ENCODE peak calls at places on chromosome 16, in seven cellular contexts. K is tibial nerve, Q is heart left ventricle, E is HepG2, O is esophagus squamous epithelium, S is H1, T is stomach. B is an unnamed sample. For H3K36me3, the result is how much of the 10 kb centered on the place peaks cover.

GRCh38 chr16:52451971-52452421 is 94.9 kb downstream of the TOX3 start:
- DNase-seq in K (no peak), Q (no peak), E (peak), O (no peak), S (no peak), T (no peak), B (no peak)

GRCh38 chr16:57611184-57611583 is 17.2 kb upstream of the ADGRG1 start:
- DNase-seq in K (no peak), Q (no peak), E (no peak), O (no peak), S (no peak), T (no peak), B (no peak)

GRCh38 chr16:77898671-77899211 is 110.4 kb downstream of the VAT1L start:
- DNase-seq in K (no peak), Q (no peak), E (no peak), O (no peak), S (no peak), T (no peak), B (no peak)

GRCh38 chr16:67718668-67719047 is 458 bp downstream of the GFOD2 start:
- DNase-seq in K (no peak), Q (no peak), E (no peak), O (no peak), S (no peak), T (no peak), B (no peak)

GRCh38 chr16:78464833-78465232 is 365.4 kb downstream of the WWOX start:
- DNase-seq in K (no peak), Q (no peak), E (no peak), O (no peak), S (no peak), T (no peak), B (no peak)

GRCh38 chr16:4244254-4244812 is 2.5 kb upstream of the SRL start:
- DNase-seq in K (no peak), Q (no peak), E (no peak), O (no peak), S (no peak), T (peak), B (no peak)

GRCh38 chr16:72400257-72401078 is 228.5 kb upstream of the PMFBP1 start:
- DNase-seq in K (peak), Q (peak), E (peak), O (no peak), S (peak), T (no peak), B (no peak)

GRCh38 chr16:56357291-56357764 is 68.0 kb downstream of the AMFR start:
- DNase-seq in K (no peak), Q (peak), E (no peak), O (no peak), S (peak), T (peak), B (no peak)

GRCh38 chr16:67445913-67446907 is 15.3 kb downstream of the HSD11B2 start:
- DNase-seq in K (no peak), Q (peak), E (peak), O (no peak), S (no peak), T (peak), B (no peak)

GRCh38 chr16:27429330-27429871 is 27.4 kb downstream of the IL21R start:
- DNase-seq in K (no peak), Q (peak), E (no peak), O (no peak), S (peak), T (no peak), B (no peak)

GRCh38 chr16:74677868-74678267 is 11.2 kb upstream of the RFWD3 start:
- DNase-seq in K (no peak), Q (no peak), E (no peak), O (no peak), S (no peak), T (no peak), B (no peak)

GRCh38 chr16:85451646-85452363 is 161.3 kb upstream of the GSE1 start:
- DNase-seq in K (no peak), Q (no peak), E (no peak), O (no peak), S (no peak), T (no peak), B (no peak)

GRCh38 chr16:9124444-9124843 is 33.0 kb downstream of the HAPSTR1 start:
- DNase-seq in K (no peak), Q (no peak), E (no peak), O (no peak), S (peak), T (no peak), B (no peak)

GRCh38 chr16:75506567-75506966 is 11.3 kb upstream of the CHST6 start:
- DNase-seq in K (peak), Q (no peak), E (peak), O (no peak), S (no peak), T (no peak), B (peak)

GRCh38 chr16:14529010-14529669 is 100.9 kb downstream of the PARN start:
- DNase-seq in K (peak), Q (peak), E (peak), O (no peak), S (peak), T (peak), B (peak)

GRCh38 chr16:4233431-4233830 is 8.4 kb downstream of the SRL start:
- DNase-seq in K (no peak), Q (no peak), E (no peak), O (no peak), S (no peak), T (no peak), B (no peak)

GRCh38 chr16:53129281-53130192 is 74.7 kb downstream of the CHD9 start:
- DNase-seq in K (no peak), Q (no peak), E (peak), O (no peak), S (no peak), T (no peak), B (no peak)

GRCh38 chr16:89581861-89582563 is 6.5 kb downstream of the CPNE7 start:
- DNase-seq in K (no peak), Q (no peak), E (peak), O (no peak), S (no peak), T (peak), B (peak)

GRCh38 chr16:17205279-17206139 is 265.3 kb downstream of the XYLT1 start:
- DNase-seq in K (no peak), Q (no peak), E (no peak), O (no peak), S (peak), T (peak), B (no peak)

GRCh38 chr16:13875614-13876284 is 44.2 kb upstream of the ERCC4 start:
- DNase-seq in K (no peak), Q (no peak), E (no peak), O (no peak), S (no peak), T (no peak), B (no peak)

DNA sequence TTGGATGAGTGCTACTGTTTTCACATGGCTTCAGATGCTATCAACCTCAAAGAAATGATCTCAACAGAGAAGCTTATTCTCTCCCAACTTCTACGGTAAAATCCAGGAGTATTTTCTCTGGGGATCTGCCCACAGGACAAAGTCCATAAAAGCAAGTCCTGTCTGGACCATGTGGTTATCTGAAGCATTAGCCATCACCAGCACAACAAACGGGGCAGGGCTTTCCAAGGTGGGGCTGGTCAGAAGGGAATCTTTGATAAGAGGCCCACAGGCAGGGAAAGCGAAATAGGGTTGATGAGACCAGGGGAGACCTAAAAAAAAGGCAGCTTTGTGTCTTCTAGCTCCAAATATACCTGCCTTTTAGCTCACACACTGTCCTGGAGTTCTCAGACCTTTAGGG is 38.7 kb upstream of the CACNG3 start:
- DNase-seq in K (no peak), Q (no peak), E (no peak), O (no peak), S (no peak), T (no peak), B (no peak)
- H3K27ac ChIP-seq in K (no peak), Q (no peak), E (no peak), O (no peak), S (no peak), T (no peak), B (no peak)

DNA sequence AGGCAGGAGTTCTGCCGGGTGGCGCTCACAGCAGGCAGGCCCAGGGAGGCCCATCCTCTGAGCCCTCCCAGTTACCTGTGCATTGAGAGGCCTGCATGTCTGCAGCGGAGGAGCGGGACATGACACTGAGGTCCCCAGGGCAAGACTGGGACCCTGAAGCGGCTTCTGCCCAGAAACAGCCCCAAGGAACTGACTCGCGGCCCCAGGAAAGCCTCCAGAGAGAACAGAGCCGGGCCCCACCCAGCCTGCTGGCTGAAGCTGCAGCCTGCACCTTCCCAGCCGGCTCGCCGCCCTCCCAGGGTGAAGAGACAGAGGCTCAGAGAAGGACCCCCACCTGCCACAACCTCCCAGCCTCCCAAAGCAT is 16.5 kb downstream of the ZNF423 start:
- DNase-seq in K (no peak), Q (no peak), E (no peak), O (no peak), S (no peak), T (no peak), B (no peak)
- H3K36me3 ChIP-seq in K (under half), Q (under half), E (under half), O (under half), S (under half), T (under half), B (under half)

DNA sequence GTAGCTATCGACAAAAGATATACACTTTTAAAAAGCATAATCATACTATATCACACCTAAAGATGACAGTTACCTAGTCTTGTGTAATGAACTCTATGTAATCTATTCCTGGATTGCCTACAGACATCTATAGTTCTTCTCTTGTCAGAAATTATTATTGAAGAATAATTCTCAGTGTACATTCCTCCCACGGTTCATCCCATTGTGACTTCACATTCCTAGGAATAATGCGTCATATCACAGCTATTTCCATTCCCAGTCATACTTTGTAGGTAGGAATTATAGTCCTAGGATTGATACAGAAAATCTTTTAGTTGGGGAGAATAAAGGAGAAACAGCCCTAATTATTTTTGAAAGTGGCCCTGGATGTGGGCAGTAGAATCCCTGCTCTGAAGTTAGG is 44.0 kb upstream of the ABCC11 start:
- DNase-seq in K (no peak), Q (no peak), E (no peak), O (no peak), S (no peak), T (no peak), B (no peak)
- TF ChIP-seq POLR2A in K (no peak), Q (no peak), E (no peak), O (no peak), S (no peak), T (no peak), B (no peak)

GRCh38 chr16:3065069-3065741 is at the start of gene IL32:
- DNase-seq in K (no peak), Q (peak), E (peak), O (no peak), S (no peak), T (peak), B (no peak)
- H3K27ac ChIP-seq in K (peak), Q (peak), E (peak), O (peak), S (peak), T (peak), B (peak)

GRCh38 chr16:84054271-84054670 is 11.7 kb upstream of the SLC38A8 start:
- DNase-seq in K (no peak), Q (peak), E (no peak), O (no peak), S (no peak), T (no peak), B (no peak)

GRCh38 chr16:84055801-84056634 is 13.4 kb upstream of the SLC38A8 start:
- DNase-seq in K (no peak), Q (no peak), E (no peak), O (no peak), S (no peak), T (no peak), B (no peak)

GRCh38 chr16:84054916-84055315 is 12.3 kb upstream of the SLC38A8 start:
- DNase-seq in K (no peak), Q (peak), E (no peak), O (no peak), S (no peak), T (no peak), B (no peak)

GRCh38 chr16:84056933-84057332 is 14.3 kb upstream of the SLC38A8 start:
- DNase-seq in K (no peak), Q (peak), E (no peak), O (no peak), S (no peak), T (no peak), B (no peak)

GRCh38 chr16:84055366-84055765 is 12.8 kb upstream of the SLC38A8 start:
- DNase-seq in K (no peak), Q (peak), E (no peak), O (no peak), S (no peak), T (no peak), B (no peak)
- H3K36me3 ChIP-seq in K (half or more), Q (under half), E (half or more), O (under half), S (under half), T (half or more), B (under half)

DNA sequence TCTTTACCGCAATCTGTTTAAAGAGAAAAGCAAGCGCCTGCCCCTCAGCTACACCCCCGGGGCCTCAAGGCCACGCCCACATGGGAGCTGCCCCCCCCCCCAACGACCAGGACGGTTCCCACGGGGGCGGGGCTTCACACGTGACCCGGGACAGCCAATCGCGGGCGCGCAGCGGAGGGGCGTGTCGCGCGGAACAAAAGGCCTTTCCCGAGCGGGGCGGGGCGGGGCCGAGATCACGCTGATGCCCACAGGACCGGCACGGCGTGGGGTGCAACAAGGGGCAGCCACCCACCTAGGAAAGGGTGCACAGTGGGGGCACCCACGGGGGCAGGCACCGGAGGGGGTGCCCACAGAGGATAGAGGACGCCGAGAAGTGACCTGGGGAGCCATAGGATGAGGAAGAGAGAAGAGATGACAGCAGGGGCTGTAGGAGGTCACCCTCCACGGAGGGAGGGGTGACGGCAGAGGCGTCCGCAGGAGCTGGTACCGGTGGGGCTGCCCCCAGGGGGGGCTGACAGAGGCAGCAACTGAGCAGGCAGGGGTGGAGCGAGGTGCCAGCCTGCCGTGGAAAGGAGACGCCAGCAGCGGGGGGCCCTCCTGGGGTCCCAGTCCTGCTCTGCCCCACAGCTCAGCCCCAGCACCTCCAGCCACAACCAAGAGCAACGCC is 6.2 kb downstream of the UNKL start:
- DNase-seq in K (peak), Q (peak), E (peak), O (peak), S (peak), T (peak), B (peak)
- TF ChIP-seq POLR2A in K (no peak), Q (no peak), E (no peak), O (no peak), S (no peak), T (no peak), B (no peak)

DNA sequence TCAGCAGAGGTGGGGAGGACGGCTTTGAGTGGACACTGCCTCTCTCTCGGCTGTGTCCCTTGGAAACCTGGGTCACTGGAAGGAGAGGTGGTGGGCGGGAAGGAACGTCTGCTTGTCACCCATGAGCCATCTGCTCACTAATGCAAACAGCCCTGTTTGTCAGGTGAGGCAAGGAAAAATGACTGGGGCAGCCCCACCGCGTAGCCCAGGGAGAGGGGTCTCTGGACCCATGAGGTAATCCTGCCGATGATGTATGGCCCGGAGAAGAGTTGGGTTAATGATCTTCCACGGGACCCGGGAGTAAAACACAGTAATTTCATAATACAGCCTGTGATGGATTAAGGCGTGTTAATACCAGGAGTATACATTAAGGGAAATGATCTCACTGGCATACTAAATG is 197.0 kb downstream of the CYLD start:
- DNase-seq in K (no peak), Q (no peak), E (peak), O (no peak), S (no peak), T (no peak), B (no peak)
- H3K27ac ChIP-seq in K (no peak), Q (no peak), E (no peak), O (no peak), S (no peak), T (no peak), B (no peak)

GRCh38 chr16:18836702-18837101 is 35.4 kb upstream of the ARL6IP1 start:
- DNase-seq in K (no peak), Q (no peak), E (no peak), O (no peak), S (no peak), T (no peak), B (no peak)

GRCh38 chr16:18846416-18846815 is 45.1 kb upstream of the ARL6IP1 start:
- DNase-seq in K (no peak), Q (no peak), E (no peak), O (no peak), S (no peak), T (no peak), B (no peak)

GRCh38 chr16:18841833-18842525 is 40.6 kb upstream of the ARL6IP1 start:
- DNase-seq in K (no peak), Q (no peak), E (no peak), O (no peak), S (no peak), T (no peak), B (no peak)

GRCh38 chr16:18839555-18839954 is 38.2 kb upstream of the ARL6IP1 start:
- DNase-seq in K (no peak), Q (no peak), E (peak), O (no peak), S (no peak), T (peak), B (peak)

GRCh38 chr16:18842565-18842964 is 41.2 kb upstream of the ARL6IP1 start:
- DNase-seq in K (no peak), Q (no peak), E (no peak), O (no peak), S (no peak), T (no peak), B (no peak)
- H3K36me3 ChIP-seq in K (half or more), Q (under half), E (half or more), O (half or more), S (under half), T (half or more), B (under half)

GRCh38 chr16:81650982-81651562 is 128.0 kb upstream of the PLCG2 start:
- DNase-seq in K (peak), Q (peak), E (no peak), O (no peak), S (peak), T (peak), B (no peak)
- TF ChIP-seq POLR2A in K (no peak), Q (no peak), E (no peak), O (no peak), S (no peak), T (no peak), B (no peak)

DNA sequence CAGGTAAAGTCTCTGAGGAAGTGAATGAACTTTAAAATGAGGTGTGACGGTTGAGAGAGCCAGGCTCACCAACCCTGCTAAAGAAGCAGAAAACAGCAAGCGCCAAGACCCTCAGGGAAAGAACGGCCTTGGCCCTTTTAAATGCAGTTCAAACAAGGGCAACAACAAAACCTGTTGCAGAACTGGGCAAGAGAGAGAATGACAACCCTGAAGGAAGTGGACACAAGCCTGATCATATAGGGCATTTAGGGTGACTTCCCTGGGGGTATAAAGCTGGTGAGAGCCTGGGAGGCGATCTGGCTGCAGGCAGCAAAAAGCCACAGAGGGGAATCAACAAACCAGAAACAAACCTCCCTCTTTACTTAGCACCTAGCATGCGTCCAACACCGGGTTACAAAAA is 1.0 kb downstream of the CPPED1 start:
- DNase-seq in K (no peak), Q (no peak), E (no peak), O (no peak), S (no peak), T (no peak), B (no peak)
- H3K27ac ChIP-seq in K (peak), Q (no peak), E (peak), O (peak), S (no peak), T (peak), B (peak)

B was measured in breast epithelium.